ENCODE peak calls at places on chromosomes 6 and 20, in ten cellular contexts. W, I, G, V, H, K, A, L, T and C are unnamed samples.

GRCh38 chr6:109790131-109790530 is 99.0 kb downstream of the FIG4 start:
- DNase-seq in W (no peak), I (peak; percentile 54), G (peak; percentile 84), V (no peak), H (no peak), K (no peak), A (peak; percentile 57), L (no peak), T (peak; percentile 22), C (peak; percentile 81)

GRCh38 chr20:57124800-57125399 is 141.5 kb downstream of the BMP7 start:
- DNase-seq in W (no peak), I (no peak), G (no peak), V (no peak), H (no peak), K (no peak), A (no peak), L (no peak), T (no peak), C (no peak)

GRCh38 chr6:149211046-149211571 is 106.4 kb upstream of the TAB2 start:
- DNase-seq in W (no peak), I (no peak), G (no peak), V (peak; percentile 37), H (peak; percentile 15), K (no peak), A (peak; percentile 25), L (no peak), T (no peak), C (no peak)

GRCh38 chr6:150377211-150377781 is 8.5 kb downstream of the IYD start:
- DNase-seq in W (no peak), I (no peak), G (peak; percentile 29), V (no peak), H (no peak), K (no peak), A (no peak), L (no peak), T (no peak), C (no peak)

GRCh38 chr20:32648761-32649615 is 24.8 kb downstream of the C20orf203 start:
- DNase-seq in W (no peak), I (no peak), G (no peak), V (no peak), H (peak; percentile 77), K (no peak), A (no peak), L (no peak), T (no peak), C (no peak)

GRCh38 chr6:76453270-76453669 is 380.8 kb upstream of the IMPG1 start:
- DNase-seq in W (no peak), I (no peak), G (no peak), V (no peak), H (no peak), K (no peak), A (no peak), L (no peak), T (no peak), C (no peak)

GRCh38 chr6:30857537-30857936 is 26.8 kb upstream of the DDR1 start:
- DNase-seq in W (no peak), I (no peak), G (no peak), V (no peak), H (no peak), K (no peak), A (no peak), L (no peak), T (no peak), C (no peak)

GRCh38 chr20:1930165-1930564 is 35.0 kb downstream of the SIRPA start:
- DNase-seq in W (no peak), I (no peak), G (no peak), V (no peak), H (no peak), K (no peak), A (no peak), L (no peak), T (no peak), C (no peak)

GRCh38 chr20:63414720-63415417 is 53.7 kb upstream of the CHRNA4 start:
- DNase-seq in W (no peak), I (no peak), G (no peak), V (no peak), H (no peak), K (no peak), A (no peak), L (no peak), T (no peak), C (no peak)

GRCh38 chr6:133768656-133769295 is 120.1 kb upstream of the TCF21 start:
- DNase-seq in W (no peak), I (no peak), G (no peak), V (no peak), H (peak; percentile 54), K (no peak), A (no peak), L (no peak), T (no peak), C (no peak)

GRCh38 chr6:154868143-154868594 is 126.9 kb upstream of the TIAM2 start:
- DNase-seq in W (peak; percentile 52), I (peak; percentile 43), G (peak; percentile 70), V (no peak), H (peak; percentile 66), K (peak; percentile 11), A (peak; percentile 70), L (peak; percentile 15), T (peak; percentile 23), C (peak; percentile 20)

GRCh38 chr6:37617073-37617472 is 80.6 kb downstream of the MDGA1 start:
- DNase-seq in W (no peak), I (no peak), G (no peak), V (no peak), H (no peak), K (no peak), A (no peak), L (no peak), T (no peak), C (no peak)